ENCODE peak calls at places on chromosome 3, in nine cellular contexts. O is A549, H is HepG2, B is GM23338, X is SK-N-SH, U is Panc1, G is GM12878, T is HL-60, J is K562. V is an unnamed sample.

GRCh38 chr3:80890571-80890970 is 870.9 kb downstream of the GBE1 start:
- DNase-seq in O (no peak), H (no peak), G (no peak), T (no peak), X (no peak), B (no peak), J (no peak), U (no peak), V (no peak)

GRCh38 chr3:52456169-52456799 is 880 bp downstream of the NISCH start:
- DNase-seq in X (peak), U (no peak), G (no peak), B (peak), O (no peak), J (peak), H (no peak), T (no peak), V (no peak)

GRCh38 chr3:80983753-80984152 is 777.7 kb downstream of the GBE1 start:
- DNase-seq in B (no peak), J (no peak), O (no peak), T (no peak), H (no peak), U (no peak), G (no peak), X (no peak), V (no peak)

GRCh38 chr3:119630562-119631329 is 29.6 kb downstream of the POPDC2 start:
- DNase-seq in T (peak), G (no peak), J (peak), B (no peak), U (no peak), O (no peak), H (no peak), X (no peak), V (no peak)

GRCh38 chr3:172065967-172066762 is 26.8 kb downstream of the FNDC3B start:
- DNase-seq in H (peak), B (no peak), O (peak), X (no peak), T (no peak), U (no peak), G (peak), J (no peak), V (no peak)

GRCh38 chr3:141191097-141191749 is 40.4 kb upstream of the PXYLP1 start:
- DNase-seq in J (no peak), O (no peak), H (no peak), B (no peak), U (no peak), G (no peak), X (no peak), T (no peak), V (no peak)

GRCh38 chr3:57709559-57709958 is 16.7 kb upstream of the DENND6A start:
- DNase-seq in O (no peak), U (no peak), T (no peak), J (no peak), B (no peak), X (no peak), H (no peak), G (no peak), V (no peak)

GRCh38 chr3:36305929-36306520 is 74.3 kb upstream of the STAC start:
- DNase-seq in G (no peak), B (no peak), J (no peak), X (no peak), O (no peak), T (no peak), H (no peak), U (no peak), V (no peak)

GRCh38 chr3:61451841-61452240 is 109.5 kb upstream of the PTPRG start:
- DNase-seq in H (no peak), J (no peak), B (no peak), U (no peak), X (no peak), T (no peak), G (no peak), O (no peak), V (no peak)

GRCh38 chr3:172164620-172165362 is 125.4 kb downstream of the FNDC3B start:
- DNase-seq in B (no peak), G (no peak), T (no peak), X (no peak), O (no peak), J (no peak), U (no peak), H (no peak), V (no peak)

GRCh38 chr3:125403789-125404188 is 28.7 kb upstream of the ZNF148 start:
- DNase-seq in G (no peak), J (no peak), T (peak), H (no peak), X (no peak), U (no peak), O (no peak), B (peak), V (no peak)

GRCh38 chr3:159322322-159322939 is 520.6 kb downstream of the MFSD1 start:
- DNase-seq in B (peak), T (peak), G (no peak), U (peak), X (peak), O (peak), H (peak), J (peak), V (peak)

GRCh38 chr3:113304102-113304501 is 92.7 kb downstream of the BOC start:
- DNase-seq in J (no peak), X (no peak), T (no peak), H (no peak), U (no peak), O (no peak), B (no peak), G (no peak), V (no peak)

GRCh38 chr3:182234881-182235280 is 523.2 kb downstream of the SOX2 start:
- DNase-seq in G (no peak), U (no peak), T (no peak), O (no peak), H (no peak), J (no peak), B (no peak), X (no peak), V (no peak)

GRCh38 chr3:194715022-194715800 is 29.5 kb downstream of the FAM43A start:
- DNase-seq in O (no peak), U (no peak), X (no peak), J (no peak), B (no peak), T (no peak), G (no peak), H (no peak), V (no peak)

GRCh38 chr3:10926441-10926830 is 66.1 kb upstream of the SLC6A1 start:
- DNase-seq in T (no peak), G (no peak), U (no peak), X (no peak), O (no peak), B (no peak), J (no peak), H (no peak), V (no peak)

GRCh38 chr3:114933407-114933806 is 213.7 kb downstream of the ZBTB20 start:
- DNase-seq in J (no peak), O (no peak), B (no peak), U (no peak), T (no peak), G (no peak), H (no peak), X (no peak), V (no peak)

GRCh38 chr3:99520511-99520910 is 117.9 kb upstream of the COL8A1 start:
- DNase-seq in U (no peak), O (no peak), X (no peak), J (no peak), T (no peak), H (no peak), B (no peak), G (no peak), V (no peak)

GRCh38 chr3:120498947-120499346 is 48.2 kb upstream of the FSTL1 start:
- DNase-seq in U (no peak), J (no peak), G (no peak), H (no peak), X (no peak), T (no peak), O (no peak), B (peak), V (no peak)

GRCh38 chr3:105805402-105805801 is 63.4 kb downstream of the CBLB start:
- DNase-seq in B (no peak), H (no peak), J (no peak), X (no peak), T (no peak), U (no peak), O (no peak), G (no peak), V (no peak)

GRCh38 chr3:83946554-83946953 is 1012.2 kb upstream of the CADM2 start:
- DNase-seq in X (no peak), H (no peak), G (no peak), O (no peak), U (no peak), T (no peak), J (no peak), B (peak), V (no peak)

GRCh38 chr3:78204977-78205376 is 1165.1 kb downstream of the ROBO2 start:
- DNase-seq in U (no peak), J (no peak), X (no peak), H (peak), B (peak), G (no peak), T (no peak), O (no peak), V (no peak)

GRCh38 chr3:120536642-120537041 is 59.5 kb upstream of the NDUFB4 start:
- DNase-seq in T (no peak), G (no peak), H (no peak), J (no peak), U (no peak), B (no peak), O (no peak), X (no peak), V (no peak)

GRCh38 chr3:8301977-8302589 is 199.5 kb upstream of the LMCD1 start:
- DNase-seq in B (peak), T (peak), O (peak), H (peak), X (peak), J (peak), G (no peak), U (peak), V (peak)

GRCh38 chr3:195907730-195908438 is 467 bp downstream of the TNK2 start:
- DNase-seq in T (peak), G (peak), O (peak), B (no peak), X (peak), H (no peak), J (peak), U (no peak), V (no peak)

GRCh38 chr3:194255252-194256039 is 95.7 kb downstream of the CPN2 start:
- DNase-seq in G (peak), X (peak), H (peak), J (peak), O (no peak), T (peak), B (no peak), U (no peak), V (no peak)

GRCh38 chr3:131804565-131805133 is 230.2 kb downstream of the CPNE4 start:
- DNase-seq in J (peak), T (no peak), U (no peak), O (no peak), X (no peak), G (no peak), H (no peak), B (no peak), V (no peak)

GRCh38 chr3:168431436-168431835 is 335.7 kb upstream of the GOLIM4 start:
- DNase-seq in B (no peak), H (no peak), J (no peak), T (no peak), O (no peak), U (no peak), X (no peak), G (no peak), V (no peak)

GRCh38 chr3:71585891-71586809 is 2.6 kb upstream of the FOXP1 start:
- DNase-seq in O (no peak), B (peak), J (peak), U (peak), H (no peak), G (no peak), X (peak), T (no peak), V (peak)

GRCh38 chr3:51163051-51163450 is 222.0 kb upstream of the MANF start:
- DNase-seq in O (no peak), J (no peak), H (no peak), X (no peak), G (no peak), U (no peak), B (no peak), T (no peak), V (no peak)
- TF ChIP-seq REST in O (no peak), J (no peak), H (no peak), X (no peak), G (no peak), U (no peak), B (no peak), T (no peak), V (no peak)

DNA sequence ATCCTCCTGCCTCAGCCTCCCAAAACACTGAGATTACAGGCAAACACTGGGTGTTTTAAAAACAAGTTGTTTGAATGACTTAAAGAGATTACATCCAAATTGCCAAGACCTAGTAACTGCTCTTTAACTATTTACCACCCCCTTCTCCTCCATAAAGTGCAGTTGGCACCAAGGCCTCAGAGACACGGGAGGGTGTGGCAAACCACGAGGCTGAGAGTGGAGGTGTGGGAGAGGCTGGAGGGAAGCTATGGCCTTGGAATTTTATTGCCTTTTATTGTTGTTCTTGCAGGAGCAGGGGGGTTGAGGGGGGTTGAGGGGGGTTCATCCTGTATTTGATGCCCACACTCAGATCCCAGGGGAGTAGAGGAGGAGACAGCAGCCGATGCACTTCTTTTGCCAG is 76.0 kb upstream of the CTDSPL start:
- DNase-seq in H (no peak), U (no peak), O (no peak), X (no peak), B (no peak), T (no peak), J (no peak), G (no peak), V (no peak)
- TF ChIP-seq REST in H (no peak), U (no peak), O (no peak), X (no peak), B (no peak), T (no peak), J (no peak), G (no peak), V (no peak)

GRCh38 chr3:154728285-154728684 is 298.3 kb upstream of the GPR149 start:
- DNase-seq in O (no peak), U (no peak), B (no peak), J (no peak), T (peak), X (no peak), H (no peak), G (no peak), V (no peak)

GRCh38 chr3:154730221-154730620 is 300.2 kb upstream of the GPR149 start:
- DNase-seq in T (peak), B (no peak), X (peak), O (no peak), U (no peak), G (no peak), H (no peak), J (no peak), V (no peak)
- TF ChIP-seq REST in T (no peak), B (no peak), X (no peak), O (no peak), U (no peak), G (no peak), H (no peak), J (no peak), V (no peak)

GRCh38 chr3:197532388-197532787 is 23.4 kb downstream of the BDH1 start:
- DNase-seq in G (no peak), B (no peak), X (no peak), H (no peak), O (no peak), T (no peak), U (no peak), J (no peak), V (no peak)

GRCh38 chr3:197533396-197534347 is 22.1 kb downstream of the BDH1 start:
- DNase-seq in U (no peak), H (no peak), G (no peak), O (no peak), X (no peak), B (no peak), T (no peak), J (no peak), V (no peak)

GRCh38 chr3:197539651-197540051 is 16.1 kb downstream of the BDH1 start:
- DNase-seq in J (no peak), T (no peak), X (no peak), H (no peak), O (no peak), G (no peak), U (no peak), B (peak), V (peak)

GRCh38 chr3:197534348-197534725 is 21.4 kb downstream of the BDH1 start:
- DNase-seq in J (no peak), U (no peak), T (no peak), G (no peak), B (no peak), H (no peak), X (no peak), O (no peak), V (no peak)
- TF ChIP-seq REST in J (no peak), U (no peak), T (no peak), G (no peak), B (no peak), H (no peak), X (no peak), O (no peak), V (no peak)

GRCh38 chr3:126542340-126543241 is 16.1 kb downstream of the C3orf22 start:
- DNase-seq in H (no peak), B (no peak), G (no peak), T (no peak), U (no peak), J (no peak), X (peak), O (no peak), V (no peak)
- TF ChIP-seq REST in H (no peak), B (no peak), G (no peak), T (no peak), U (no peak), J (no peak), X (no peak), O (no peak), V (no peak)

DNA sequence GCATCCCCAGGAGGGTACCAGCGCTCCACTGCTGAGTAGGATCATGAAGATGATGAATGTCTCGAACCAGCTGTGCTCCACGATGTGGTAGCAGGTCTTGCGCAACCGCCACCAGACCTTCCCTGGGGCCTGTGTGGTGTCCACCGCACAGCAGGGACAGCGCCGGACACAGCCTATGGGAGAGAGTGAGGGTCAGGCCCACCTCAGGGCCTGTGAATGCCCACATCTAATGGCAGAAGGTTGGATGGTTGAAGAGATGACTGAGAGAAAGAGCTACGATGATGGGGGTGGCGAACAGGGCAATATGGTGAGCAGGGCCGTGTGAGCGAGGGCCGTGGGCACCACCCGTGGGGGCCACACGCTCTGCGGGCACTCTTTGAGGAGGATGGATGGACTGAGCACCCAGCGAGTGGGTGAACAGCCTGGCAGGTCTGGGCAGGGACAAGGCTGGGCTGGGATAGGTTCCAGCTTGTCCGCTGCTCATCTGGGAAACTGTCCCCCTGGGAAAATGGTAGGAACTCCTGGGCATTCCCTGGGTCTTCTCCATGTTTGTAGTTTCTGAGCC is 74.1 kb downstream of the SCN5A start:
- DNase-seq in B (no peak), H (no peak), O (no peak), X (no peak), U (no peak), J (no peak), T (no peak), G (no peak), V (no peak)
- TF ChIP-seq REST in B (no peak), H (no peak), O (no peak), X (no peak), U (no peak), J (no peak), T (no peak), G (no peak), V (no peak)

GRCh38 chr3:51380601-51381332 is 4.3 kb upstream of the MANF start:
- DNase-seq in X (no peak), U (no peak), O (no peak), H (no peak), T (no peak), B (no peak), G (no peak), J (no peak), V (no peak)
- TF ChIP-seq REST in X (no peak), U (no peak), O (no peak), H (no peak), T (no peak), B (no peak), G (no peak), J (no peak), V (no peak)

V was measured in HCT116.